ENCODE peak calls at places on chromosome 19, in eight cellular contexts. O is bronchial epithelial cell; V is CD4-positive, alpha-beta T cell; G is testis; Q is lower leg skin; S is GM12865; Y is epithelial cell of esophagus; N is upper lobe of right lung. B is an unnamed sample.

GRCh38 chr19:8517551-8518442 is 3.8 kb upstream of the ZNF414 start:
- DNase-seq in O (no peak), V (peak; percentile 61), G (no peak), Q (no peak), S (peak; percentile 61), Y (no peak), N (no peak), B (no peak)

GRCh38 chr19:10122066-10122465 is 2.4 kb upstream of the EIF3G start:
- DNase-seq in O (no peak), V (no peak), G (no peak), Q (no peak), S (no peak), Y (no peak), N (no peak), B (peak; percentile 66)

GRCh38 chr19:40629346-40629745 is 28.2 kb downstream of the LTBP4 start:
- DNase-seq in O (no peak), V (no peak), G (no peak), Q (no peak), S (no peak), Y (no peak), N (no peak), B (no peak)

GRCh38 chr19:28020631-28021315 is 1192.2 kb downstream of the UQCRFS1 start:
- DNase-seq in O (no peak), V (no peak), G (no peak), Q (no peak), S (no peak), Y (no peak), N (no peak), B (no peak)

GRCh38 chr19:29255912-29256311 is 43.0 kb upstream of the UQCRFS1 start:
- DNase-seq in O (no peak), V (no peak), G (no peak), Q (no peak), S (no peak), Y (no peak), N (no peak), B (no peak)

GRCh38 chr19:37987356-37988332 is 80.6 kb downstream of the SIPA1L3 start:
- DNase-seq in O (no peak), V (no peak), G (no peak), Q (no peak), S (peak; percentile 64), Y (no peak), N (no peak), B (no peak)

GRCh38 chr19:3682286-3682685 is 18.0 kb downstream of the PIP5K1C start:
- DNase-seq in O (no peak), V (no peak), G (no peak), Q (no peak), S (no peak), Y (no peak), N (no peak), B (no peak)

GRCh38 chr19:19113040-19113541 is 25.2 kb downstream of the TMEM161A start:
- DNase-seq in O (no peak), V (no peak), G (no peak), Q (no peak), S (peak; percentile 34), Y (peak; percentile 17), N (no peak), B (peak; percentile 28)

GRCh38 chr19:39532233-39533002 is at the start of gene EID2B:
- DNase-seq in O (peak; percentile 89), V (peak; percentile 95), G (peak; percentile 96), Q (peak; percentile 91), S (peak; percentile 98), Y (peak; percentile 95), N (peak; percentile 98), B (peak; percentile 89)

GRCh38 chr19:43425567-43426392 is 11.1 kb downstream of the TEX101 start:
- DNase-seq in O (peak; percentile 52), V (no peak), G (no peak), Q (no peak), S (no peak), Y (peak; percentile 45), N (no peak), B (peak; percentile 25)

GRCh38 chr19:29622191-29623070 is 16.3 kb downstream of the POP4 start:
- DNase-seq in O (peak; percentile 9), V (no peak), G (no peak), Q (no peak), S (peak; percentile 55), Y (peak; percentile 33), N (no peak), B (no peak)

GRCh38 chr19:55489711-55490477 is 1.7 kb downstream of the SSC5D start:
- DNase-seq in O (no peak), V (no peak), G (no peak), Q (no peak), S (no peak), Y (no peak), N (no peak), B (no peak)

GRCh38 chr19:41356984-41357739 is 3.4 kb upstream of the TGFB1 start:
- DNase-seq in O (no peak), V (no peak), G (no peak), Q (no peak), S (no peak), Y (no peak), N (no peak), B (no peak)

GRCh38 chr19:35090160-35090794 is 25.3 kb upstream of the FXYD3 start:
- DNase-seq in O (peak; percentile 53), V (no peak), G (peak; percentile 79), Q (peak; percentile 60), S (peak; percentile 58), Y (peak; percentile 68), N (peak; percentile 72), B (peak; percentile 45)

GRCh38 chr19:47186337-47187022 is 44.5 kb downstream of the BBC3 start:
- DNase-seq in O (no peak), V (peak; percentile 78), G (no peak), Q (no peak), S (peak; percentile 92), Y (no peak), N (no peak), B (no peak)

GRCh38 chr19:7663711-7664110 is 5.1 kb upstream of the RETN start:
- DNase-seq in O (no peak), V (no peak), G (no peak), Q (no peak), S (no peak), Y (no peak), N (no peak), B (no peak)

GRCh38 chr19:36688058-36688457 is 646 bp downstream of the ZNF567 start:
- DNase-seq in O (peak; percentile 5), V (no peak), G (no peak), Q (no peak), S (no peak), Y (no peak), N (no peak), B (no peak)

GRCh38 chr19:41542622-41543021 is 33.3 kb upstream of the CEACAM21 start:
- DNase-seq in O (no peak), V (no peak), G (no peak), Q (no peak), S (no peak), Y (no peak), N (no peak), B (no peak)

GRCh38 chr19:45782162-45782623 is at the start of gene DMPK:
- DNase-seq in O (peak; percentile 15), V (no peak), G (peak; percentile 41), Q (no peak), S (no peak), Y (peak; percentile 48), N (no peak), B (no peak)

GRCh38 chr19:2488942-2489731 is 13.2 kb downstream of the GADD45B start:
- DNase-seq in O (no peak), V (no peak), G (peak; percentile 51), Q (no peak), S (peak; percentile 58), Y (peak; percentile 40), N (peak; percentile 85), B (peak; percentile 21)

GRCh38 chr19:43560687-43561086 is 14.6 kb downstream of the XRCC1 start:
- DNase-seq in O (no peak), V (no peak), G (no peak), Q (no peak), S (no peak), Y (peak; percentile 24), N (no peak), B (peak; percentile 13)

GRCh38 chr19:768424-768823 is 17.5 kb downstream of the MISP start:
- DNase-seq in O (peak; percentile 17), V (no peak), G (no peak), Q (no peak), S (no peak), Y (no peak), N (no peak), B (peak; percentile 79)

GRCh38 chr19:16522559-16523377 is 19.5 kb downstream of the CHERP start:
- DNase-seq in O (no peak), V (no peak), G (no peak), Q (no peak), S (no peak), Y (no peak), N (no peak), B (no peak)

GRCh38 chr19:50536662-50537305 is 23.1 kb upstream of the ASPDH start:
- DNase-seq in O (no peak), V (no peak), G (no peak), Q (no peak), S (no peak), Y (no peak), N (no peak), B (no peak)
- TF ChIP-seq CTCF in O (no peak), V (no peak), G (no peak), Q (no peak), S (peak; percentile 6), Y (no peak), N (no peak), B (no peak)

GRCh38 chr19:11414544-11414943 is 4.6 kb downstream of the RGL3 start:
- DNase-seq in O (no peak), V (no peak), G (no peak), Q (no peak), S (no peak), Y (no peak), N (no peak), B (no peak)
- TF ChIP-seq CTCF in O (no peak), V (no peak), G (no peak), Q (no peak), S (no peak), Y (no peak), N (no peak), B (no peak)

GRCh38 chr19:5824791-5825577 is 14.5 kb downstream of the FUT6 start:
- DNase-seq in O (no peak), V (no peak), G (no peak), Q (no peak), S (no peak), Y (no peak), N (no peak), B (no peak)

GRCh38 chr19:5822181-5822844 is 17.2 kb downstream of the FUT6 start:
- DNase-seq in O (no peak), V (no peak), G (no peak), Q (no peak), S (no peak), Y (no peak), N (no peak), B (no peak)

GRCh38 chr19:5820785-5821184 is 15.9 kb downstream of the NRTN start:
- DNase-seq in O (no peak), V (no peak), G (no peak), Q (no peak), S (no peak), Y (no peak), N (no peak), B (no peak)

GRCh38 chr19:5821521-5822180 is 16.8 kb downstream of the NRTN start:
- DNase-seq in O (no peak), V (no peak), G (no peak), Q (no peak), S (no peak), Y (no peak), N (no peak), B (no peak)

GRCh38 chr19:5823579-5824281 is 15.8 kb downstream of the FUT6 start:
- DNase-seq in O (no peak), V (no peak), G (no peak), Q (no peak), S (no peak), Y (peak; percentile 34), N (peak; percentile 77), B (no peak)
- TF ChIP-seq CTCF in O (peak; percentile 48), V (no peak), G (no peak), Q (no peak), S (peak; percentile 1), Y (peak; percentile 25), N (no peak), B (peak; percentile 51)

GRCh38 chr19:52291781-52292180 is 5.2 kb upstream of the ZNF480 start:
- DNase-seq in O (no peak), V (no peak), G (no peak), Q (no peak), S (no peak), Y (no peak), N (no peak), B (no peak)
- TF ChIP-seq CTCF in O (no peak), V (no peak), G (no peak), Q (no peak), S (no peak), Y (no peak), N (no peak), B (no peak)